ENCODE peak calls at places on chromosomes 12 and 14, in four cellular contexts. G is HepG2, M is spleen, X is heart left ventricle. T is an unnamed sample.

GRCh38 chr14:81172353-81172752 is 48.4 kb downstream of the GTF2A1 start:
- DNase-seq in G (no peak), M (no peak), X (no peak), T (peak; percentile 20)

GRCh38 chr14:52061380-52061779 is 7.5 kb downstream of the NID2 start:
- DNase-seq in G (no peak), X (peak; percentile 77), M (no peak), T (no peak)

GRCh38 chr12:55631743-55632142 is 4.9 kb upstream of the OR10P1 start:
- DNase-seq in X (no peak), M (no peak), G (no peak), T (no peak)

GRCh38 chr12:16482726-16483125 is 123.2 kb downstream of the LMO3 start:
- DNase-seq in X (no peak), G (no peak), M (no peak), T (no peak)

GRCh38 chr12:3336606-3337311 is 154.2 kb upstream of the PRMT8 start:
- DNase-seq in X (peak; percentile 71), M (peak; percentile 41), G (peak; percentile 75), T (no peak)

GRCh38 chr14:75831971-75832370 is 149.8 kb downstream of the TGFB3 start:
- DNase-seq in G (no peak), M (no peak), X (no peak), T (peak; percentile 57)

GRCh38 chr14:90755661-90756304 is 60.4 kb downstream of the TTC7B start:
- DNase-seq in G (no peak), X (no peak), M (no peak), T (no peak)

GRCh38 chr12:52528641-52529143 is 8.5 kb upstream of the KRT5 start:
- DNase-seq in G (no peak), X (no peak), M (no peak), T (no peak)

GRCh38 chr12:68981536-68981935 is 48.6 kb upstream of the CPM start:
- DNase-seq in G (no peak), M (no peak), X (no peak), T (no peak)

GRCh38 chr12:50166776-50167025 is 468 bp downstream of the CERS5 start:
- DNase-seq in X (no peak), M (no peak), G (no peak), T (no peak)

GRCh38 chr12:3601466-3602150 is 110.6 kb downstream of the PRMT8 start:
- DNase-seq in M (peak; percentile 54), X (no peak), G (no peak), T (no peak)

GRCh38 chr14:20031058-20031457 is 4.8 kb downstream of the OR4K13 start:
- DNase-seq in M (no peak), X (no peak), G (no peak), T (no peak)

GRCh38 chr14:20035938-20036337 is at the start of gene OR4K13:
- DNase-seq in X (no peak), M (no peak), G (no peak), T (no peak)

GRCh38 chr14:20035449-20035848 is 389 bp downstream of the OR4K13 start:
- DNase-seq in M (no peak), G (no peak), X (no peak), T (no peak)
- H3K9me3 ChIP-seq in M (no peaks in the 10 kb centered on the region), G (no peaks in the 10 kb centered on the region), X (no peaks in the 10 kb centered on the region), T (no peaks in the 10 kb centered on the region)

DNA sequence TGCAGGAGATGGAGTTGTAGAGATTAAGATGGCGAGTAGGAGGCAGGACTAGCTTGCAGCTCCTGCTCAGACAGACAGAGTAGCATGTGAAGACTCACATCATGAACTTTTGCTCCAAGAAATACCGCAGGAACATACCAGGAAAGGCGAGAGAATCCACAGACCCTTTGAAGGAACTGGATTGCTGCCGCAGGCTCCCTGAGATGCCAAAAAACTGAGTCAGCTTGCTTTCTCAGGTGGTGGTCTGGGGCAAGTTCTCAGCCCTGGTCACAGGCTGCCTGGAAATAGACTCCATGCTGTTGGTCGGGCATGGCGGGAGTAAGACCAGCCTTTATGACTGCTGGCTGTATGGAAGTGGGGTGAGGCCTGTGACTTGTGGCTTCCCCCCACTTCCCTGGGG is 163.6 kb upstream of the NAV3 start:
- DNase-seq in X (no peak), G (no peak), M (no peak), T (no peak)
- H3K9me3 ChIP-seq in X (no peaks in the 10 kb centered on the region), G (no peaks in the 10 kb centered on the region), M (peaks cover 28% of the 10 kb centered on the region), T (no peaks in the 10 kb centered on the region)

GRCh38 chr12:12499909-12500604 is 62.6 kb downstream of the DUSP16 start:
- DNase-seq in M (no peak), X (no peak), G (no peak), T (no peak)

GRCh38 chr12:12502813-12503146 is 59.9 kb downstream of the DUSP16 start:
- DNase-seq in G (no peak), X (no peak), M (no peak), T (no peak)

GRCh38 chr12:12501121-12501520 is 61.5 kb downstream of the DUSP16 start:
- DNase-seq in X (no peak), G (no peak), M (no peak), T (no peak)

GRCh38 chr12:12495536-12495935 is 67.1 kb downstream of the DUSP16 start:
- DNase-seq in M (no peak), G (no peak), X (no peak), T (no peak)

DNA sequence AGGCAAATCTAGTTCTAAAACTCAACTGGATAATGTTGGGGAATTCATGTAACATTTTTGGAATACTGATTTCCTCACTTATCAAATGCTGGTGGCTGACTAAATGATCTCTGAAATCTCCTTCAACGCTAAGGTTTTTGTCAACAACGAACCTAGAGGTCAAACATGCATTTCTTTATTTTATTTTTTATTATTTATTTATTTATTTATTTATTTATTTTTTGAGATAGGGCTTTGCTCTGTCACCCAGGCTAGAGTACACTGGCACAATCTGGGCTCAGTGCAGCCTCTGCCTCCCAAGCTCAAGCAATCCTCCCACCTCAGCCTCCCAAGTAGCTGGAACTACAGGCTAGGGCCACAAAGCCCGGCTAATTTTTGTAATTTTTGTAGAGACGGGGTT is 64.5 kb downstream of the DUSP16 start:
- DNase-seq in G (no peak), X (no peak), M (no peak), T (no peak)
- H3K9me3 ChIP-seq in G (no peaks in the 10 kb centered on the region), X (no peaks in the 10 kb centered on the region), M (no peaks in the 10 kb centered on the region), T (no peaks in the 10 kb centered on the region)

GRCh38 chr12:66156654-66157053 is 13.1 kb downstream of the TMBIM4 start:
- DNase-seq in X (no peak), G (no peak), M (no peak), T (peak; percentile 25)
- H3K9me3 ChIP-seq in X (no peaks in the 10 kb centered on the region), G (no peaks in the 10 kb centered on the region), M (no peaks in the 10 kb centered on the region), T (no peaks in the 10 kb centered on the region)

GRCh38 chr12:47612953-47613352 is 92.9 kb downstream of the RPAP3 start:
- DNase-seq in X (no peak), M (no peak), G (no peak), T (no peak)
- H3K9me3 ChIP-seq in X (peaks cover 4% of the 10 kb centered on the region), M (peaks cover 31% of the 10 kb centered on the region), G (peaks cover 26% of the 10 kb centered on the region), T (no peaks in the 10 kb centered on the region)

GRCh38 chr14:60646202-60646886 is 2.9 kb downstream of the SIX1 start:
- DNase-seq in G (no peak), M (no peak), X (no peak), T (no peak)
- H3K9me3 ChIP-seq in G (no peaks in the 10 kb centered on the region), M (no peaks in the 10 kb centered on the region), X (no peaks in the 10 kb centered on the region), T (no peaks in the 10 kb centered on the region)

GRCh38 chr12:100173111-100173510 is 27.5 kb upstream of the ACTR6 start:
- DNase-seq in X (no peak), G (no peak), M (no peak), T (no peak)
- H3K9me3 ChIP-seq in X (no peaks in the 10 kb centered on the region), G (no peaks in the 10 kb centered on the region), M (no peaks in the 10 kb centered on the region), T (no peaks in the 10 kb centered on the region)

DNA sequence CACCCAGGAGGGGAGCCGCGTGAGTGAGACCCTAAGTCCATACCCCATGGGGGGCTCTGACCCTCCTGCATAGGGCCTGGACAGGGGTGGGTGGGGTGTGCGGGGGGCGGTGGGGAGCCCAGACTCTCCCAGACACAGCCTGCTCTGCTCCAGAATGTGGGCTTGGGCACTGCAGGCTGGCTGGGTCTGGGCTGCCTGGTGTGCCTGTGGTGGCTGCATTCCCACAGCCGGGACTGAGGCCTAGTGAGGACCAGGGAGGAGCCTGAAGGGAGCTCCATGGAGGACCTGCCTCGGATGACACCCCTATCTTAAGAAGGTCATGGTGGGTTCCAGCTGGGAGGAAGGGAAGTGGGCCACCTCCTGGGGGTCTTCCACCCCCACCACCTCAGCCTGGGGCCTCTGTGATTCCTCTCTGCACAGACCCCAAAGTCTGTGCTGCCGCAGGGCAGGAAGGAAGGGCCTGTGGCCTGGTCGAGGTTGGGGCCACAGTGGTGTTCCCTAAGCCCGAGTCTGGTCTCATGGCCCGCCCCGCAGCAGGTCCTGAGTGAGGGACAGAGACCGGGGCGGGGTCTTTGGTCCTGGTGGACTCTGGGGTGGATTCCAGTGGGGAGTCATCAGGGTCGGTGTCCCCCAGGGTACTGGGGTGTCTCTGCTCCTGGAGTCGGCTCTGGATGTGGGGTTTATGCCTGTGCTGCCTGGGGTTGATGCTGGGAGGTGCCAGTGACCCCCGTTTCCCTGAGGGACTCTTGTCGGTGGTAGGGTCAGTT is 392.3 kb downstream of the TMEM121 start:
- DNase-seq in X (no peak), G (no peak), M (peak; percentile 59), T (no peak)
- H3K9me3 ChIP-seq in X (peaks cover 16% of the 10 kb centered on the region), G (no peaks in the 10 kb centered on the region), M (peaks cover 11% of the 10 kb centered on the region), T (no peaks in the 10 kb centered on the region)

GRCh38 chr12:38156497-38157245 is 159.9 kb upstream of the ALG10B start:
- DNase-seq in G (no peak), M (peak; percentile 66), X (no peak), T (no peak)
- H3K9me3 ChIP-seq in G (no peaks in the 10 kb centered on the region), M (peaks cover 97% of the 10 kb centered on the region), X (no peaks in the 10 kb centered on the region), T (no peaks in the 10 kb centered on the region)